ENCODE peak calls at places on chromosomes 5 and 9, in seven cellular contexts. One of them, this sample, is unnamed.

GRCh38 chr9:113479150-113479761 is 15.7 kb downstream of the RGS3 start:
- DNase-seq in endodermal cell: peak; percentile 51
- DNase-seq in HepG2: no peak
- DNase-seq in cardiac muscle cell: no peak
- DNase-seq in vagina: no peak
- DNase-seq in CD8-positive, alpha-beta T cell: peak; percentile 41
- DNase-seq in adipocyte: no peak
- DNase-seq in this sample: no peak

GRCh38 chr9:6000955-6001354 is 14.5 kb downstream of the RANBP6 start:
- DNase-seq in endodermal cell: no peak
- DNase-seq in HepG2: no peak
- DNase-seq in cardiac muscle cell: no peak
- DNase-seq in vagina: no peak
- DNase-seq in CD8-positive, alpha-beta T cell: no peak
- DNase-seq in adipocyte: no peak
- DNase-seq in this sample: no peak

GRCh38 chr5:1231354-1231905 is 6.2 kb downstream of the SLC6A18 start:
- DNase-seq in endodermal cell: no peak
- DNase-seq in HepG2: no peak
- DNase-seq in cardiac muscle cell: no peak
- DNase-seq in vagina: no peak
- DNase-seq in CD8-positive, alpha-beta T cell: no peak
- DNase-seq in adipocyte: no peak
- DNase-seq in this sample: no peak

GRCh38 chr5:133705331-133705730 is 93.0 kb upstream of the FSTL4 start:
- DNase-seq in endodermal cell: peak; percentile 16
- DNase-seq in HepG2: no peak
- DNase-seq in cardiac muscle cell: no peak
- DNase-seq in vagina: no peak
- DNase-seq in CD8-positive, alpha-beta T cell: no peak
- DNase-seq in adipocyte: no peak
- DNase-seq in this sample: no peak

GRCh38 chr9:127990539-127990938 is 9.8 kb upstream of the EEIG1 start:
- DNase-seq in endodermal cell: no peak
- DNase-seq in HepG2: no peak
- DNase-seq in cardiac muscle cell: no peak
- DNase-seq in vagina: no peak
- DNase-seq in CD8-positive, alpha-beta T cell: no peak
- DNase-seq in adipocyte: no peak
- DNase-seq in this sample: no peak

GRCh38 chr9:90326219-90326618 is 316.4 kb downstream of the DIRAS2 start:
- DNase-seq in endodermal cell: no peak
- DNase-seq in HepG2: no peak
- DNase-seq in cardiac muscle cell: no peak
- DNase-seq in vagina: no peak
- DNase-seq in CD8-positive, alpha-beta T cell: no peak
- DNase-seq in adipocyte: peak; percentile 13
- DNase-seq in this sample: no peak

GRCh38 chr9:80074439-80074838 is 502.7 kb downstream of the TLE4 start:
- DNase-seq in endodermal cell: no peak
- DNase-seq in HepG2: no peak
- DNase-seq in cardiac muscle cell: peak; percentile 13
- DNase-seq in vagina: no peak
- DNase-seq in CD8-positive, alpha-beta T cell: no peak
- DNase-seq in adipocyte: no peak
- DNase-seq in this sample: no peak

GRCh38 chr5:176650354-176650884 is 3.1 kb downstream of the TSPAN17 start:
- DNase-seq in endodermal cell: peak; percentile 76
- DNase-seq in HepG2: no peak
- DNase-seq in cardiac muscle cell: no peak
- DNase-seq in vagina: no peak
- DNase-seq in CD8-positive, alpha-beta T cell: no peak
- DNase-seq in adipocyte: no peak
- DNase-seq in this sample: no peak

GRCh38 chr9:90914868-90915483 is 113.4 kb downstream of the SYK start:
- DNase-seq in endodermal cell: peak; percentile 93
- DNase-seq in HepG2: peak; percentile 63
- DNase-seq in cardiac muscle cell: peak; percentile 83
- DNase-seq in vagina: no peak
- DNase-seq in CD8-positive, alpha-beta T cell: peak; percentile 61
- DNase-seq in adipocyte: peak; percentile 86
- DNase-seq in this sample: peak; percentile 60

GRCh38 chr5:142716963-142717362 is 31.1 kb upstream of the FGF1 start:
- DNase-seq in endodermal cell: peak; percentile 92
- DNase-seq in HepG2: peak; percentile 54
- DNase-seq in cardiac muscle cell: peak; percentile 82
- DNase-seq in vagina: no peak
- DNase-seq in CD8-positive, alpha-beta T cell: no peak
- DNase-seq in adipocyte: peak; percentile 76
- DNase-seq in this sample: no peak

GRCh38 chr9:116493183-116493582 is 193.9 kb upstream of the TRIM32 start:
- DNase-seq in endodermal cell: no peak
- DNase-seq in HepG2: no peak
- DNase-seq in cardiac muscle cell: no peak
- DNase-seq in vagina: no peak
- DNase-seq in CD8-positive, alpha-beta T cell: no peak
- DNase-seq in adipocyte: peak; percentile 11
- DNase-seq in this sample: no peak

GRCh38 chr5:130871346-130872086 is 293.5 kb downstream of the HINT1 start:
- DNase-seq in endodermal cell: peak; percentile 80
- DNase-seq in HepG2: peak; percentile 20
- DNase-seq in cardiac muscle cell: peak; percentile 45
- DNase-seq in vagina: no peak
- DNase-seq in CD8-positive, alpha-beta T cell: peak; percentile 27
- DNase-seq in adipocyte: peak; percentile 92
- DNase-seq in this sample: no peak

GRCh38 chr5:14131855-14132503 is 11.2 kb upstream of the TRIO start:
- DNase-seq in endodermal cell: no peak
- DNase-seq in HepG2: peak; percentile 28
- DNase-seq in cardiac muscle cell: no peak
- DNase-seq in vagina: no peak
- DNase-seq in CD8-positive, alpha-beta T cell: no peak
- DNase-seq in adipocyte: no peak
- DNase-seq in this sample: no peak

GRCh38 chr9:128558431-128559310 is 6.3 kb downstream of the SPTAN1 start:
- DNase-seq in endodermal cell: peak; percentile 73
- DNase-seq in HepG2: peak; percentile 53
- DNase-seq in cardiac muscle cell: peak; percentile 62
- DNase-seq in vagina: no peak
- DNase-seq in CD8-positive, alpha-beta T cell: peak; percentile 73
- DNase-seq in adipocyte: peak; percentile 86
- DNase-seq in this sample: peak; percentile 69

GRCh38 chr5:41097642-41098041 is 26.5 kb upstream of the MROH2B start:
- DNase-seq in endodermal cell: no peak
- DNase-seq in HepG2: no peak
- DNase-seq in cardiac muscle cell: no peak
- DNase-seq in vagina: no peak
- DNase-seq in CD8-positive, alpha-beta T cell: no peak
- DNase-seq in adipocyte: no peak
- DNase-seq in this sample: no peak

GRCh38 chr9:1173211-1173610 is 123.1 kb downstream of the DMRT2 start:
- DNase-seq in endodermal cell: no peak
- DNase-seq in HepG2: peak; percentile 31
- DNase-seq in cardiac muscle cell: no peak
- DNase-seq in vagina: no peak
- DNase-seq in CD8-positive, alpha-beta T cell: no peak
- DNase-seq in adipocyte: no peak
- DNase-seq in this sample: no peak

GRCh38 chr5:34657550-34657921 is 1.4 kb downstream of the RAI14 start:
- DNase-seq in endodermal cell: peak; percentile 76
- DNase-seq in HepG2: peak; percentile 16
- DNase-seq in cardiac muscle cell: peak; percentile 44
- DNase-seq in vagina: peak; percentile 88
- DNase-seq in CD8-positive, alpha-beta T cell: no peak
- DNase-seq in adipocyte: peak; percentile 75
- DNase-seq in this sample: no peak

GRCh38 chr9:33024126-33024965 is 727 bp upstream of the DNAJA1 start:
- DNase-seq in endodermal cell: no peak
- DNase-seq in HepG2: peak; percentile 16
- DNase-seq in cardiac muscle cell: no peak
- DNase-seq in vagina: peak; percentile 89
- DNase-seq in CD8-positive, alpha-beta T cell: no peak
- DNase-seq in adipocyte: peak; percentile 36
- DNase-seq in this sample: peak; percentile 16

GRCh38 chr5:176501333-176501732 is 35.9 kb downstream of the RNF44 start:
- DNase-seq in endodermal cell: no peak
- DNase-seq in HepG2: no peak
- DNase-seq in cardiac muscle cell: no peak
- DNase-seq in vagina: no peak
- DNase-seq in CD8-positive, alpha-beta T cell: no peak
- DNase-seq in adipocyte: peak; percentile 86
- DNase-seq in this sample: no peak

GRCh38 chr5:179225387-179225786 is 119.9 kb downstream of the ADAMTS2 start:
- DNase-seq in endodermal cell: peak; percentile 28
- DNase-seq in HepG2: no peak
- DNase-seq in cardiac muscle cell: no peak
- DNase-seq in vagina: no peak
- DNase-seq in CD8-positive, alpha-beta T cell: no peak
- DNase-seq in adipocyte: no peak
- DNase-seq in this sample: no peak

GRCh38 chr5:107578051-107578635 is 92.6 kb downstream of the EFNA5 start:
- DNase-seq in endodermal cell: no peak
- DNase-seq in HepG2: no peak
- DNase-seq in cardiac muscle cell: no peak
- DNase-seq in vagina: no peak
- DNase-seq in CD8-positive, alpha-beta T cell: no peak
- DNase-seq in adipocyte: no peak
- DNase-seq in this sample: no peak

DNA sequence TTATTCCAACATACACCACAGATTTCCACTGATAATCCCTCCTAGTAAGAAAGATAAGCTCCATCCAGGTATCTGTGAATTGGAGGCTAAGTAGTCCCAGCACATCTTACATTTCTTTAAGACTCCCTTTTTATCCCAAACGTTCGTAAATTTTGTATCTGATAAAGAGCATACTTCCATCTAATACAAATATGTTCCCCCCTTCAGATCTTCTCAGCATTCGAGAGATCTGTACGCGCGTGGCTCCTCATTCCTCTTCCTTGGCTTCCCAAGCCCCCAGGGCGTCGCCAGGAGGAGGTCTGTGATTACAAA is 20.0 kb downstream of the CDKN2A start:
- DNase-seq in endodermal cell: no peak
- DNase-seq in HepG2: no peak
- DNase-seq in cardiac muscle cell: no peak
- DNase-seq in vagina: no peak
- DNase-seq in CD8-positive, alpha-beta T cell: no peak
- DNase-seq in adipocyte: peak; percentile 41
- DNase-seq in this sample: no peak
- H3K27me3 ChIP-seq in endodermal cell: peaks cover 100% of the 10 kb centered on the region
- H3K27me3 ChIP-seq in HepG2: no peaks in the 10 kb centered on the region
- H3K27me3 ChIP-seq in cardiac muscle cell: peaks cover 100% of the 10 kb centered on the region
- H3K27me3 ChIP-seq in vagina: peaks cover 18% of the 10 kb centered on the region
- H3K27me3 ChIP-seq in CD8-positive, alpha-beta T cell: peaks cover 87% of the 10 kb centered on the region
- H3K27me3 ChIP-seq in adipocyte: peaks cover 36% of the 10 kb centered on the region
- H3K27me3 ChIP-seq in this sample: no peaks in the 10 kb centered on the region

GRCh38 chr9:132813115-132813784 is 64.8 kb downstream of the AK8 start:
- DNase-seq in endodermal cell: no peak
- DNase-seq in HepG2: no peak
- DNase-seq in cardiac muscle cell: no peak
- DNase-seq in vagina: no peak
- DNase-seq in CD8-positive, alpha-beta T cell: no peak
- DNase-seq in adipocyte: no peak
- DNase-seq in this sample: no peak

GRCh38 chr9:132818588-132818987 is 59.5 kb downstream of the AK8 start:
- DNase-seq in endodermal cell: no peak
- DNase-seq in HepG2: no peak
- DNase-seq in cardiac muscle cell: no peak
- DNase-seq in vagina: no peak
- DNase-seq in CD8-positive, alpha-beta T cell: no peak
- DNase-seq in adipocyte: no peak
- DNase-seq in this sample: no peak

GRCh38 chr9:132810314-132810713 is 67.8 kb downstream of the AK8 start:
- DNase-seq in endodermal cell: no peak
- DNase-seq in HepG2: no peak
- DNase-seq in cardiac muscle cell: no peak
- DNase-seq in vagina: no peak
- DNase-seq in CD8-positive, alpha-beta T cell: no peak
- DNase-seq in adipocyte: no peak
- DNase-seq in this sample: no peak

GRCh38 chr9:132811985-132812384 is 66.1 kb downstream of the AK8 start:
- DNase-seq in endodermal cell: no peak
- DNase-seq in HepG2: no peak
- DNase-seq in cardiac muscle cell: no peak
- DNase-seq in vagina: no peak
- DNase-seq in CD8-positive, alpha-beta T cell: no peak
- DNase-seq in adipocyte: no peak
- DNase-seq in this sample: no peak

GRCh38 chr9:132814937-132815336 is 63.1 kb downstream of the AK8 start:
- DNase-seq in endodermal cell: no peak
- DNase-seq in HepG2: no peak
- DNase-seq in cardiac muscle cell: no peak
- DNase-seq in vagina: no peak
- DNase-seq in CD8-positive, alpha-beta T cell: no peak
- DNase-seq in adipocyte: no peak
- DNase-seq in this sample: no peak
- H3K27me3 ChIP-seq in endodermal cell: no peaks in the 10 kb centered on the region
- H3K27me3 ChIP-seq in HepG2: peaks cover 4% of the 10 kb centered on the region
- H3K27me3 ChIP-seq in cardiac muscle cell: peaks cover 4% of the 10 kb centered on the region
- H3K27me3 ChIP-seq in vagina: no peaks in the 10 kb centered on the region
- H3K27me3 ChIP-seq in CD8-positive, alpha-beta T cell: no peaks in the 10 kb centered on the region
- H3K27me3 ChIP-seq in adipocyte: peaks cover 2% of the 10 kb centered on the region
- H3K27me3 ChIP-seq in this sample: no peaks in the 10 kb centered on the region

DNA sequence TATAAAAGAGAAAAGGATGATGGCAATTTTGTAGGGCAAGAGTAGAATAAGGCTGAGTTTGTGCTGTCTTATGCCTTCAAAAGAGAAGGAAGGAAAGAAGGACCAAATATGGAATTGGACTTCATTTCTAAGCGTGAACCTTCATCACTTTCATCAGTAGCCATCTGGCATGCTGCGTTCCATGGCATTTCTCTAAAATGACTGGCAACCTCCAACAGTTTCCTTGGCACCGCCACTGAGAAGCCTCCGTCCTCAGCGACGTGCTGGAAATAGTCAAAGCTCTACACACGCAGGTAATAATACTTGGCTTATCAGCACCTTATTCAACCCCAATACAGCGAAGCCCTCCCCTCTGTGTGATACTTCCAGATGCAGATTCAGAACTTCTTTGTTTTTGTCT is 169.7 kb upstream of the CD180 start:
- DNase-seq in endodermal cell: no peak
- DNase-seq in HepG2: no peak
- DNase-seq in cardiac muscle cell: no peak
- DNase-seq in vagina: no peak
- DNase-seq in CD8-positive, alpha-beta T cell: no peak
- DNase-seq in adipocyte: no peak
- DNase-seq in this sample: no peak
- H3K27me3 ChIP-seq in endodermal cell: no peaks in the 10 kb centered on the region
- H3K27me3 ChIP-seq in HepG2: no peaks in the 10 kb centered on the region
- H3K27me3 ChIP-seq in cardiac muscle cell: no peaks in the 10 kb centered on the region
- H3K27me3 ChIP-seq in vagina: no peaks in the 10 kb centered on the region
- H3K27me3 ChIP-seq in CD8-positive, alpha-beta T cell: no peaks in the 10 kb centered on the region
- H3K27me3 ChIP-seq in adipocyte: no peaks in the 10 kb centered on the region
- H3K27me3 ChIP-seq in this sample: no peaks in the 10 kb centered on the region

DNA sequence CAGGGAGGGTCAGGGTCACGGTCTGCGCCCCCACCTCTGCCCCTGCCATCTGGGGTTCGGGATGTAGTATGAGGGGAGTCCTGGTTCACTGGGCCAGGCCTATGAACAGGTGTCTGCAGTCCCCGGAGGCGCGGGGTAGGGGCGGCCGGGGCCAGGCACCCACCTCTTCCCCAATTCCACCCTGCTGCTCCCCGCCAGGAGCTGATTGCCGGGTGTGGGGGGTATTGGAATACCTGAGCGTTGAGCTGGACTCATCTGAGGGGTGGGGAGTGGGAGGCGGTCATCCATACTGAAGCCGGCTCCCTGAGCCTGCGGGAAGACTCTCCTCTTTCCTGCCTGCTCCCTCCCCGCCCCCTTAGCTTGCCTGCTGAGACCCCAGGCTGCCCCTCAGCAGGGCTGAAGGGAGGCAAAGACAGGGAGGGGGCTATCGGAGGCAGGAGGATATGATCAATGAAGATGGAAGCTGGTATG is 676 bp downstream of the SLC6A7 start:
- DNase-seq in endodermal cell: no peak
- DNase-seq in HepG2: no peak
- DNase-seq in cardiac muscle cell: no peak
- DNase-seq in vagina: no peak
- DNase-seq in CD8-positive, alpha-beta T cell: no peak
- DNase-seq in adipocyte: no peak
- DNase-seq in this sample: no peak
- H3K27me3 ChIP-seq in endodermal cell: peaks cover 77% of the 10 kb centered on the region
- H3K27me3 ChIP-seq in HepG2: no peaks in the 10 kb centered on the region
- H3K27me3 ChIP-seq in cardiac muscle cell: peaks cover 67% of the 10 kb centered on the region
- H3K27me3 ChIP-seq in vagina: no peaks in the 10 kb centered on the region
- H3K27me3 ChIP-seq in CD8-positive, alpha-beta T cell: no peaks in the 10 kb centered on the region
- H3K27me3 ChIP-seq in adipocyte: peaks cover 42% of the 10 kb centered on the region
- H3K27me3 ChIP-seq in this sample: peaks cover 1% of the 10 kb centered on the region